ENCODE peak calls at places on chromosomes 16 and 17, in seven cellular contexts. B is HCT116, J is GM12878, Y is HepG2, Q is H1, Z is SK-N-SH, E is K562. P is an unnamed sample.

GRCh38 chr17:78210111-78210510 is 3.9 kb upstream of the BIRC5 start:
- DNase-seq in Q (no peak), Y (no peak), J (no peak), E (no peak), Z (no peak), B (no peak), P (no peak)

GRCh38 chr16:8623634-8624033 is 2.1 kb downstream of the METTL22 start:
- DNase-seq in E (peak), Y (no peak), Z (no peak), B (no peak), J (no peak), Q (no peak), P (no peak)

GRCh38 chr17:33192961-33193911 is 99.9 kb downstream of the ASIC2 start:
- DNase-seq in B (no peak), E (no peak), Z (no peak), J (no peak), Q (peak), Y (no peak), P (peak)

GRCh38 chr17:46123607-46124006 is 69.6 kb downstream of the KANSL1 start:
- DNase-seq in B (no peak), Z (no peak), Y (no peak), J (no peak), Q (no peak), E (no peak), P (no peak)

GRCh38 chr16:11625769-11626168 is 39.0 kb upstream of the LITAF start:
- DNase-seq in E (no peak), J (no peak), B (no peak), Z (no peak), Y (no peak), Q (no peak), P (no peak)

GRCh38 chr16:66298006-66298405 is 68.5 kb upstream of the CDH5 start:
- DNase-seq in Z (no peak), J (no peak), B (no peak), Q (no peak), E (no peak), Y (no peak), P (no peak)

GRCh38 chr17:50593321-50593720 is 32.8 kb downstream of the CACNA1G start:
- DNase-seq in J (no peak), Y (peak), B (no peak), E (no peak), Z (peak), Q (no peak), P (peak)

GRCh38 chr16:89636663-89637062 is 20.8 kb downstream of the CHMP1A start:
- DNase-seq in J (no peak), Z (no peak), Y (no peak), B (no peak), Q (no peak), E (no peak), P (no peak)

GRCh38 chr16:18013863-18014262 is 322.7 kb downstream of the NPIPA8 start:
- DNase-seq in Z (peak), J (peak), Q (no peak), Y (no peak), B (no peak), E (peak), P (no peak)

GRCh38 chr16:2705351-2705750 is 14.7 kb downstream of the PRSS27 start:
- DNase-seq in Z (no peak), B (no peak), Q (no peak), J (no peak), Y (no peak), E (no peak), P (no peak)

GRCh38 chr17:19390951-19391350 is 4.0 kb upstream of the MFAP4 start:
- DNase-seq in E (no peak), Y (no peak), B (no peak), Q (no peak), J (no peak), Z (no peak), P (no peak)

GRCh38 chr16:87681990-87682570 is 79.8 kb downstream of the JPH3 start:
- DNase-seq in E (peak), J (no peak), Y (peak), Q (no peak), Z (no peak), B (peak), P (peak)

GRCh38 chr17:14201595-14201994 is 35.1 kb downstream of the CDRT15 start:
- DNase-seq in E (no peak), B (no peak), Y (no peak), Z (no peak), Q (no peak), J (no peak), P (no peak)

GRCh38 chr17:29068828-29069227 is 25.9 kb downstream of the PIPOX start:
- DNase-seq in Q (no peak), J (no peak), Y (no peak), E (no peak), Z (no peak), B (no peak), P (no peak)

GRCh38 chr16:47463771-47464624 is 2.9 kb downstream of the PHKB start:
- DNase-seq in B (no peak), Q (no peak), Y (no peak), E (peak), Z (peak), J (no peak), P (no peak)

GRCh38 chr16:81565633-81566032 is 121.0 kb downstream of the CMIP start:
- DNase-seq in J (no peak), Q (no peak), B (no peak), E (no peak), Z (no peak), Y (no peak), P (no peak)

DNA sequence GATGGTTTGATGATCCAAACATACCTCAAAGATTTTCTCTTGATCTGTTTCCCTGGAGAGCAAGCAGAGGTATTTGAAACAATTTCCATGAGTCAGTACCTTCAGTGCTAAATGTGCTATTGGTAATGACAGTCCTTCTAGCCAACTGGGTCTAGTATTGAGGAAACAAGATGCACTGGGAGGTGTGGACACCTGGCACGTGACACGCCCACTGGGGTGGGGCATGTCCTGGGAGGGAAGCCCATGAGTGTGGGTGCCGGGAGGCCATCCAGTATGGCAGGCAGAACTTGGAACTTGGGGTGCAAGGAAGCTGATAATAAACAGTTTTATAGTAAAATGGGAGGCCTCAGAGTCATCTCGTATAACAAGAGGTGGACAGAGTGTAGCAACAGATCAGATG is 17.9 kb upstream of the AKAP1 start:
- DNase-seq in B (no peak), Z (no peak), J (no peak), Y (no peak), E (peak), Q (no peak), P (no peak)
- TF ChIP-seq YY1 in B (no peak), Z (no peak), J (no peak), Y (no peak), E (no peak), Q (no peak), P (no peak)

DNA sequence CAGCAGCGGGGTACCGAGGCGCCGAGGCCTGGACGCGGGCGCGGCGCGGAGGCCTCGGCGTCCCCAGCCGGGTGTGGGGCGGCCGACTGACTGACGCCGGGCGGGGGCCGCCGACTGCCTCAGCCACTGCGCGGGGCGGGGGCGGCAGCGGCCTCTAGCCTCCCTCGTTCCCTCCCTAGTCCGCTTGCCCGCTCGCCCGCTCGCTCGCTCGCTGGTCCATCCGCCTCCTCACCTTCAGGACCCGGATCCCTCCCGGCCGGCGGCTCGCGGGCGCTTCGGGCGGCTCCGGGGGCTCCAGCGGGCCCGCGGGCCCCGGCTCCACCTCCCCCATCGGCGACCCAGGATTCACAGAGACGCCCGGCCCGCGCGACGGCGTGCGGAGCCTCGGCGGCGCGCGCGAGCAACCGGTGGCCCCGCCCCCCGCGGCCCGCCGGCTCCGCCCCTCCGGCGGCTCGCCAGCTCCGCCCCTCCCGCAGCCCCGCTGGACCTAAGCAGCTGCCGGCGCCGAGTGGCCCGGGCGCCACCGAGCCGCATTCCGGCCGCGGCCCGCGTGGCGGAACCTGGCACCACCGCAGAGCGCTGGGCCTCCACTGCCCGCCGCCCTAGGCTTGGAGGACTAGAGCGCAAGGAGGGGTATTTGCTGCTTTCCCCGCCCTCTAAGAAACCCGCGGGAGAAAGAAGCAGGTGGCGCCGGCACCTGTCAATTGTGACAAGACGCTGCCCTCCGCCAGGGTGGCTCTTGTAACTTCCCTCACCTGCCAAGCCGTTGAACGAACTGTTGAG is 773 bp downstream of the PHLPP2 start:
- DNase-seq in J (no peak), E (peak), B (peak), Z (peak), Q (peak), Y (peak), P (peak)
- TF ChIP-seq YY1 in J (no peak), E (no peak), B (no peak), Z (no peak), Q (no peak), Y (peak), P (no peak)

GRCh38 chr16:27216297-27216885 is 13.1 kb downstream of the KDM8 start:
- DNase-seq in Y (no peak), J (no peak), E (no peak), Z (no peak), Q (no peak), B (no peak), P (no peak)
- TF ChIP-seq YY1 in Y (no peak), J (no peak), E (no peak), Z (no peak), Q (no peak), B (no peak), P (no peak)

GRCh38 chr16:50670476-50670875 is 10.6 kb downstream of the SNX20 start:
- DNase-seq in Z (no peak), Q (no peak), Y (no peak), J (no peak), B (no peak), E (no peak), P (no peak)

GRCh38 chr16:50673496-50674275 is 7.4 kb downstream of the SNX20 start:
- DNase-seq in E (no peak), B (no peak), Z (no peak), J (no peak), Y (no peak), Q (no peak), P (no peak)

GRCh38 chr16:50669741-50670140 is 11.4 kb downstream of the SNX20 start:
- DNase-seq in J (no peak), Q (no peak), Y (no peak), B (no peak), Z (no peak), E (no peak), P (no peak)

GRCh38 chr16:50674831-50675230 is 6.3 kb downstream of the SNX20 start:
- DNase-seq in Q (no peak), B (no peak), J (no peak), E (no peak), Z (no peak), Y (no peak), P (no peak)

GRCh38 chr16:50671644-50672260 is 9.4 kb downstream of the SNX20 start:
- DNase-seq in Y (peak), J (no peak), Z (peak), Q (no peak), B (peak), E (peak), P (peak)
- TF ChIP-seq YY1 in Y (no peak), J (peak), Z (no peak), Q (no peak), B (no peak), E (no peak), P (no peak)

GRCh38 chr17:79608729-79609039 is 2.2 kb downstream of the RBFOX3 start:
- DNase-seq in B (no peak), Y (no peak), Q (no peak), Z (no peak), E (peak), J (no peak), P (no peak)

GRCh38 chr17:79609616-79610150 is 1.2 kb downstream of the RBFOX3 start:
- DNase-seq in E (no peak), Q (no peak), Y (no peak), B (no peak), J (no peak), Z (peak), P (no peak)

GRCh38 chr17:79607941-79608728 is 2.7 kb downstream of the RBFOX3 start:
- DNase-seq in Z (peak), Q (peak), B (peak), J (no peak), E (peak), Y (no peak), P (peak)

GRCh38 chr17:79609175-79609589 is 1.7 kb downstream of the RBFOX3 start:
- DNase-seq in Q (no peak), B (no peak), E (no peak), Y (no peak), Z (peak), J (no peak), P (no peak)

DNA sequence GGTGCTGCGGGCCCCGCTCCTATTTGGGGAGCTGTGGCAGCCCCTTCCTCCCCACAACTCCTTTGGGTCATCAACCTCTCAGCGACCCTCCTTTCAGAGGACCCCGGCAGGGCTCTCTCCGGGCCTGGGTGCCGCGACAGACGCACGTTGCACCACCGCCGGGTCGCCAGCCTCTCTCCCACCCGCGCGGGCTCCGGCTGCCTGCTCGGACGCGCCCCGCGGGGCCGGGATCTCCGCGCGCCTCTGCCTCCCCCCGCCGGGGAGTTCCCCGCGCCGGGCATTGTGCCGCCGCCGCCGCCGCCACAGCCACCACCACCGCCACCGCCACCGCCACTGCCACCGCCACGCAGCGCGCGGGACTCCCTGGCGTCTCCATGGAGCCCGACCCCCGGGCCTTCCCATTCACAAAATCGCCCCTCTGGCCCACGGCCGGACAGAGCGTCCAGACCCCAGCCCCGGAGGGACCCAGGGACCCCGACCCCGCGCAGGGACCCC is 653 bp downstream of the RBFOX3 start:
- DNase-seq in Y (no peak), B (no peak), Q (no peak), Z (peak), J (no peak), E (no peak), P (no peak)
- TF ChIP-seq YY1 in Y (no peak), B (no peak), Q (no peak), Z (no peak), J (no peak), E (no peak), P (no peak)

GRCh38 chr17:164536-165235 is 16.8 kb downstream of the DOC2B start:
- DNase-seq in Q (no peak), Y (peak), Z (peak), E (peak), J (no peak), B (no peak), P (peak)
- TF ChIP-seq YY1 in Q (no peak), Y (no peak), Z (no peak), E (no peak), J (peak), B (no peak), P (no peak)

GRCh38 chr16:50038756-50039529 is 13.9 kb downstream of the CNEP1R1 start:
- DNase-seq in J (no peak), Q (no peak), B (no peak), E (peak), Z (no peak), Y (no peak), P (no peak)
- TF ChIP-seq YY1 in J (no peak), Q (no peak), B (no peak), E (no peak), Z (no peak), Y (no peak), P (no peak)

GRCh38 chr16:4675864-4676786 is 17.2 kb upstream of the NUDT16L1 start:
- DNase-seq in B (no peak), Y (peak), E (peak), Z (no peak), Q (no peak), J (no peak), P (no peak)
- TF ChIP-seq YY1 in B (no peak), Y (no peak), E (no peak), Z (no peak), Q (no peak), J (no peak), P (no peak)

DNA sequence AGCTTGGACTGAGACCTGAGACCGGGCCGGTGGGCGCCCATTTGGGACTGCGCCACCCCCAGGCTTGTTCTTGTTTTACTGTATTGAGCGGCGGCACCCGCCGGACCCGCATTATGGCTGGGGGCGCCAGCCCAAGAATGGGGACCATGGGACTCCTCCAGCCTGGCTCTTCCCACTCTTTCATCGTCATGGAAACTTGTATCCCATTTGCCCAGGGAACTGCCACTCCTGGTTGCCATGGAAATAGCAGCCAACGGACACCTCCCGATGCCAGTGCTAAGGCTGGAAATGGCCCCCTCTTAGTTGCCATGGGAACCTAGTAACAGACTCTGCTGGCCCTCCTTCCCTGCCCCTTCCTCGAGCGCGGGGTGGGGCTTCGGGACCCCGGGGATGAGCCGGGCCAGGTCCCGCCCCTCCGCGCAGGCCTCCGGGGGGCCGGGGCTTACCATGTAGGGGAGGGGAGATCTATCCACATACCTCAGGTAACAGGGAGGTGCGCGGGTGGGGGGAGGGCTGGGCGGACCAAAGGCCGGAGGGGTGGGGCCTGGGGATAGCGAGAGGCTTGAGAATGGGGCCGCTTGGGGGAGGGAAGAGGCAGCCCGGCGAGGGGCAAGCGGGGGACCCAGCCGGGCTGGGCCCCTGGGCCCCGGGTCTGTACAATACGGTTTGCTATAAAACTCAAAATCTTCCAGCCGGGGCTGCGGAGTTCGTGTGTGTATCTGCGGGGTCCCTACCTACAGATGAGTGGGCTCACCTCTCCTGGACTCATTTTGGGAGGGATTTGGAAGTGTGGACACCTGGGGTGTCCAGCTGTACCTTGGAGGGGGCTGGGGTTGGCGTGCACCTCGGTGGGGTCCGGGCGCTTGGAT is 547 bp upstream of the ORAI3 start:
- DNase-seq in Z (peak), E (peak), Y (peak), Q (peak), B (peak), J (no peak), P (peak)
- TF ChIP-seq YY1 in Z (no peak), E (no peak), Y (no peak), Q (peak), B (no peak), J (no peak), P (no peak)

GRCh38 chr16:1309888-1310831 is 724 bp downstream of the UBE2I start:
- DNase-seq in Y (no peak), B (no peak), E (peak), Z (peak), Q (no peak), J (no peak), P (no peak)
- TF ChIP-seq YY1 in Y (no peak), B (no peak), E (no peak), Z (no peak), Q (no peak), J (no peak), P (no peak)

P was measured in NT2/D1.